ENCODE peak calls at places on chromosomes 5 and 9, in eight cellular contexts. One of them, this sample, is unnamed.
A peak's percentile ranks its signal among the peaks of the same experiment; 100 is the strongest.

GRCh38 chr5:175728316-175728715 is 70.4 kb downstream of the HRH2 start:
- DNase-seq in heart right ventricle: no peak
- DNase-seq in GM23338: no peak
- DNase-seq in GM13976: no peak
- DNase-seq in choroid plexus epithelial cell: no peak
- DNase-seq in GM10248: no peak
- DNase-seq in psoas muscle: no peak
- DNase-seq in PC-3: no peak
- DNase-seq in this sample: no peak

GRCh38 chr5:179914032-179914755 is 6.5 kb upstream of the TBC1D9B start:
- DNase-seq in heart right ventricle: no peak
- DNase-seq in GM23338: peak; percentile 14
- DNase-seq in GM13976: no peak
- DNase-seq in choroid plexus epithelial cell: peak; percentile 36
- DNase-seq in GM10248: peak; percentile 46
- DNase-seq in psoas muscle: no peak
- DNase-seq in PC-3: peak; percentile 91
- DNase-seq in this sample: no peak

GRCh38 chr5:180648658-180649296 is 623 bp downstream of the FLT4 start:
- DNase-seq in heart right ventricle: no peak
- DNase-seq in GM23338: peak; percentile 69
- DNase-seq in GM13976: no peak
- DNase-seq in choroid plexus epithelial cell: no peak
- DNase-seq in GM10248: no peak
- DNase-seq in psoas muscle: no peak
- DNase-seq in PC-3: no peak
- DNase-seq in this sample: peak; percentile 80

GRCh38 chr9:2016411-2017208 is 1.5 kb downstream of the SMARCA2 start:
- DNase-seq in heart right ventricle: peak; percentile 82
- DNase-seq in GM23338: peak; percentile 70
- DNase-seq in GM13976: peak; percentile 70
- DNase-seq in choroid plexus epithelial cell: peak; percentile 78
- DNase-seq in GM10248: peak; percentile 70
- DNase-seq in psoas muscle: peak; percentile 83
- DNase-seq in PC-3: peak; percentile 58
- DNase-seq in this sample: peak; percentile 56

GRCh38 chr5:159947708-159948358 is 31.6 kb downstream of the ADRA1B start:
- DNase-seq in heart right ventricle: no peak
- DNase-seq in GM23338: no peak
- DNase-seq in GM13976: no peak
- DNase-seq in choroid plexus epithelial cell: no peak
- DNase-seq in GM10248: no peak
- DNase-seq in psoas muscle: no peak
- DNase-seq in PC-3: no peak
- DNase-seq in this sample: no peak

GRCh38 chr5:37532976-37533740 is 154.0 kb downstream of the WDR70 start:
- DNase-seq in heart right ventricle: no peak
- DNase-seq in GM23338: no peak
- DNase-seq in GM13976: no peak
- DNase-seq in choroid plexus epithelial cell: peak; percentile 69
- DNase-seq in GM10248: no peak
- DNase-seq in psoas muscle: no peak
- DNase-seq in PC-3: peak; percentile 13
- DNase-seq in this sample: no peak

GRCh38 chr5:42531611-42532010 is 108.4 kb downstream of the GHR start:
- DNase-seq in heart right ventricle: no peak
- DNase-seq in GM23338: no peak
- DNase-seq in GM13976: no peak
- DNase-seq in choroid plexus epithelial cell: no peak
- DNase-seq in GM10248: no peak
- DNase-seq in psoas muscle: no peak
- DNase-seq in PC-3: peak; percentile 65
- DNase-seq in this sample: no peak

GRCh38 chr5:180330810-180331646 is 22.1 kb downstream of the GFPT2 start:
- DNase-seq in heart right ventricle: no peak
- DNase-seq in GM23338: no peak
- DNase-seq in GM13976: no peak
- DNase-seq in choroid plexus epithelial cell: peak; percentile 93
- DNase-seq in GM10248: no peak
- DNase-seq in psoas muscle: peak; percentile 76
- DNase-seq in PC-3: peak; percentile 95
- DNase-seq in this sample: no peak

GRCh38 chr9:15295761-15296405 is 11.1 kb downstream of the TTC39B start:
- DNase-seq in heart right ventricle: no peak
- DNase-seq in GM23338: no peak
- DNase-seq in GM13976: peak; percentile 32
- DNase-seq in choroid plexus epithelial cell: peak; percentile 70
- DNase-seq in GM10248: peak; percentile 34
- DNase-seq in psoas muscle: no peak
- DNase-seq in PC-3: no peak
- DNase-seq in this sample: peak; percentile 16

GRCh38 chr5:133287500-133287899 is 235.7 kb downstream of the HSPA4 start:
- DNase-seq in heart right ventricle: peak; percentile 29
- DNase-seq in GM23338: peak; percentile 43
- DNase-seq in GM13976: peak; percentile 57
- DNase-seq in choroid plexus epithelial cell: peak; percentile 70
- DNase-seq in GM10248: peak; percentile 64
- DNase-seq in psoas muscle: peak; percentile 62
- DNase-seq in PC-3: peak; percentile 53
- DNase-seq in this sample: peak; percentile 62

GRCh38 chr9:124718928-124719327 is 52.2 kb downstream of the NR6A1 start:
- DNase-seq in heart right ventricle: no peak
- DNase-seq in GM23338: no peak
- DNase-seq in GM13976: no peak
- DNase-seq in choroid plexus epithelial cell: no peak
- DNase-seq in GM10248: no peak
- DNase-seq in psoas muscle: no peak
- DNase-seq in PC-3: no peak
- DNase-seq in this sample: no peak

GRCh38 chr5:177404641-177405134 is 4.2 kb upstream of the PFN3 start:
- DNase-seq in heart right ventricle: no peak
- DNase-seq in GM23338: no peak
- DNase-seq in GM13976: no peak
- DNase-seq in choroid plexus epithelial cell: no peak
- DNase-seq in GM10248: no peak
- DNase-seq in psoas muscle: no peak
- DNase-seq in PC-3: no peak
- DNase-seq in this sample: no peak

GRCh38 chr5:177471610-177472356 is 1.7 kb downstream of the DBN1 start:
- DNase-seq in heart right ventricle: peak; percentile 77
- DNase-seq in GM23338: no peak
- DNase-seq in GM13976: no peak
- DNase-seq in choroid plexus epithelial cell: peak; percentile 58
- DNase-seq in GM10248: no peak
- DNase-seq in psoas muscle: peak; percentile 77
- DNase-seq in PC-3: no peak
- DNase-seq in this sample: no peak

GRCh38 chr5:119019431-119020348 is 31.3 kb upstream of the DTWD2 start:
- DNase-seq in heart right ventricle: no peak
- DNase-seq in GM23338: no peak
- DNase-seq in GM13976: no peak
- DNase-seq in choroid plexus epithelial cell: no peak
- DNase-seq in GM10248: no peak
- DNase-seq in psoas muscle: no peak
- DNase-seq in PC-3: no peak
- DNase-seq in this sample: no peak

DNA sequence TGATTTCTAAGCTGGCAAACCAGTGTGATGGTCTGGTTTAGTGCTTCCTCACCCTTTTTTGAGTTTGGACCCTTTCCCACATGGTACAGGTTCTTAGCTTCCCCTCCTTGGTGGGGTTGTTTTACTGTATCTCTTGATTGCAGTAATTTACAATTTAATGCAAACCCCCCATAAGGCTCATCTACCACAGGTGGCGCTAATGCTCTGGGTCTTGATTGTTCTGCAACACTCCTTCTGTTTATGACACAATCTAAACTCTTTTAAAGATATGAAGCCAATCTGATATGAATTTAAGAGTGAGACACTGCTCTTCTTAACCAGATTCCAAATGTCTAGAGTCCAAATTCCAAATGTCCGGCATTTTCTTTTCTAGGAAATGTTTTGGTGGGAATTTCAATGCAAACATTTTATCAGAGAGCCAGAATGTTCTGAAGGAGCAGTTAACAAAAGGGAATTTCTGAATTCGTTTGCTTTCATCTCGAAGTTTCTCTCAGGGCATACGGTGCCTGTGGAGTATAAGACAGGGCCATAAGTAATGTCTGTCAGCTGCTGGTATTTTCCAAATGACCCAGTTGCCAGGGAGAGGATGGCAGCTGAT is 246.7 kb downstream of the ARHGAP26 start:
- DNase-seq in heart right ventricle: no peak
- DNase-seq in GM23338: peak; percentile 72
- DNase-seq in GM13976: peak; percentile 43
- DNase-seq in choroid plexus epithelial cell: peak; percentile 88
- DNase-seq in GM10248: peak; percentile 35
- DNase-seq in psoas muscle: no peak
- DNase-seq in PC-3: peak; percentile 57
- DNase-seq in this sample: no peak
- TF ChIP-seq CTCF in heart right ventricle: peak; percentile 41
- TF ChIP-seq CTCF in GM23338: peak; percentile 77
- TF ChIP-seq CTCF in GM13976: peak; percentile 40
- TF ChIP-seq CTCF in choroid plexus epithelial cell: peak; percentile 86
- TF ChIP-seq CTCF in GM10248: peak; percentile 59
- TF ChIP-seq CTCF in psoas muscle: peak; percentile 43
- TF ChIP-seq CTCF in PC-3: peak; percentile 77
- TF ChIP-seq CTCF in this sample: peak; percentile 26

GRCh38 chr5:77218263-77218662 is 7.8 kb downstream of the PDE8B start:
- DNase-seq in heart right ventricle: no peak
- DNase-seq in GM23338: peak; percentile 57
- DNase-seq in GM13976: no peak
- DNase-seq in choroid plexus epithelial cell: peak; percentile 35
- DNase-seq in GM10248: no peak
- DNase-seq in psoas muscle: no peak
- DNase-seq in PC-3: peak; percentile 29
- DNase-seq in this sample: no peak
- TF ChIP-seq CTCF in heart right ventricle: no peak
- TF ChIP-seq CTCF in GM23338: peak; percentile 5
- TF ChIP-seq CTCF in GM13976: no peak
- TF ChIP-seq CTCF in choroid plexus epithelial cell: peak; percentile 55
- TF ChIP-seq CTCF in GM10248: no peak
- TF ChIP-seq CTCF in psoas muscle: no peak
- TF ChIP-seq CTCF in PC-3: peak; percentile 31
- TF ChIP-seq CTCF in this sample: peak; percentile 22

GRCh38 chr5:123524146-123524545 is 12.2 kb downstream of the CSNK1G3 start:
- DNase-seq in heart right ventricle: no peak
- DNase-seq in GM23338: no peak
- DNase-seq in GM13976: no peak
- DNase-seq in choroid plexus epithelial cell: no peak
- DNase-seq in GM10248: no peak
- DNase-seq in psoas muscle: no peak
- DNase-seq in PC-3: no peak
- DNase-seq in this sample: no peak

GRCh38 chr5:123528059-123528458 is 16.1 kb downstream of the CSNK1G3 start:
- DNase-seq in heart right ventricle: no peak
- DNase-seq in GM23338: no peak
- DNase-seq in GM13976: no peak
- DNase-seq in choroid plexus epithelial cell: no peak
- DNase-seq in GM10248: no peak
- DNase-seq in psoas muscle: no peak
- DNase-seq in PC-3: no peak
- DNase-seq in this sample: no peak

GRCh38 chr5:123530728-123531127 is 18.8 kb downstream of the CSNK1G3 start:
- DNase-seq in heart right ventricle: no peak
- DNase-seq in GM23338: no peak
- DNase-seq in GM13976: no peak
- DNase-seq in choroid plexus epithelial cell: peak; percentile 17
- DNase-seq in GM10248: no peak
- DNase-seq in psoas muscle: no peak
- DNase-seq in PC-3: no peak
- DNase-seq in this sample: no peak

GRCh38 chr5:123527190-123527589 is 15.2 kb downstream of the CSNK1G3 start:
- DNase-seq in heart right ventricle: no peak
- DNase-seq in GM23338: no peak
- DNase-seq in GM13976: no peak
- DNase-seq in choroid plexus epithelial cell: no peak
- DNase-seq in GM10248: no peak
- DNase-seq in psoas muscle: no peak
- DNase-seq in PC-3: no peak
- DNase-seq in this sample: no peak

DNA sequence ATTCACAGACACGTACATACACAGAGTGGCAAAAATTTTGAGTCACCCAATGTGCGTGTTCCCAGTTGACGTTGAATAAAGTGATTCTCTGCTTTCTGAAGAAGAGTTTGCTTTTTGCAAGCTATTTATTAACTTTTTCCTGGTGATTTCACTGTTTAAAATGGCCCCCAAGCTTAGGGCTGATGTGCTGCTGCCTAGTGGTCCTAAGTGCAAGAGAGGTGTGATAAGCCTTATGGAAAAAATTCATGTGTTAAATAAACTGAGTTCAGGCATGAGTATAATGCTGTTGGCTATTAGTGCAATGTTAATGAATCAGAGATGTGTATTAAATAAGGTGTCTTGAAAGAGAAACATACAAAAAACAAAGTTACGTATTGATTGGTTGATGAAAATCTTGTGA is 16.9 kb downstream of the CSNK1G3 start:
- DNase-seq in heart right ventricle: no peak
- DNase-seq in GM23338: no peak
- DNase-seq in GM13976: no peak
- DNase-seq in choroid plexus epithelial cell: no peak
- DNase-seq in GM10248: no peak
- DNase-seq in psoas muscle: no peak
- DNase-seq in PC-3: no peak
- DNase-seq in this sample: no peak
- TF ChIP-seq CTCF in heart right ventricle: no peak
- TF ChIP-seq CTCF in GM23338: no peak
- TF ChIP-seq CTCF in GM13976: no peak
- TF ChIP-seq CTCF in choroid plexus epithelial cell: no peak
- TF ChIP-seq CTCF in GM10248: no peak
- TF ChIP-seq CTCF in psoas muscle: no peak
- TF ChIP-seq CTCF in PC-3: no peak
- TF ChIP-seq CTCF in this sample: no peak

GRCh38 chr5:61659221-61659696 is 327.2 kb downstream of the ZSWIM6 start:
- DNase-seq in heart right ventricle: no peak
- DNase-seq in GM23338: peak; percentile 89
- DNase-seq in GM13976: no peak
- DNase-seq in choroid plexus epithelial cell: no peak
- DNase-seq in GM10248: no peak
- DNase-seq in psoas muscle: no peak
- DNase-seq in PC-3: no peak
- DNase-seq in this sample: peak; percentile 16

GRCh38 chr5:61653802-61654580 is 321.9 kb downstream of the ZSWIM6 start:
- DNase-seq in heart right ventricle: no peak
- DNase-seq in GM23338: peak; percentile 20
- DNase-seq in GM13976: no peak
- DNase-seq in choroid plexus epithelial cell: no peak
- DNase-seq in GM10248: no peak
- DNase-seq in psoas muscle: no peak
- DNase-seq in PC-3: no peak
- DNase-seq in this sample: no peak

GRCh38 chr5:61657010-61657409 is 325.0 kb downstream of the ZSWIM6 start:
- DNase-seq in heart right ventricle: no peak
- DNase-seq in GM23338: no peak
- DNase-seq in GM13976: no peak
- DNase-seq in choroid plexus epithelial cell: no peak
- DNase-seq in GM10248: no peak
- DNase-seq in psoas muscle: no peak
- DNase-seq in PC-3: no peak
- DNase-seq in this sample: no peak

GRCh38 chr5:61662670-61663069 is 330.6 kb downstream of the ZSWIM6 start:
- DNase-seq in heart right ventricle: no peak
- DNase-seq in GM23338: no peak
- DNase-seq in GM13976: no peak
- DNase-seq in choroid plexus epithelial cell: no peak
- DNase-seq in GM10248: no peak
- DNase-seq in psoas muscle: no peak
- DNase-seq in PC-3: no peak
- DNase-seq in this sample: no peak

GRCh38 chr5:61658592-61659008 is 326.5 kb downstream of the ZSWIM6 start:
- DNase-seq in heart right ventricle: peak; percentile 88
- DNase-seq in GM23338: peak; percentile 94
- DNase-seq in GM13976: peak; percentile 76
- DNase-seq in choroid plexus epithelial cell: peak; percentile 76
- DNase-seq in GM10248: peak; percentile 75
- DNase-seq in psoas muscle: peak; percentile 75
- DNase-seq in PC-3: peak; percentile 76
- DNase-seq in this sample: peak; percentile 93
- TF ChIP-seq CTCF in heart right ventricle: peak; percentile 97
- TF ChIP-seq CTCF in GM23338: peak; percentile 98
- TF ChIP-seq CTCF in GM13976: peak; percentile 99
- TF ChIP-seq CTCF in choroid plexus epithelial cell: peak; percentile 98
- TF ChIP-seq CTCF in GM10248: peak; percentile 99
- TF ChIP-seq CTCF in psoas muscle: peak; percentile 95
- TF ChIP-seq CTCF in PC-3: peak; percentile 81
- TF ChIP-seq CTCF in this sample: peak; percentile 89

This sample was measured in nephron progenitor cell.